ENCODE peak calls at places on chromosomes 3 and 15, in six cellular contexts. X, D, U, I, K and W are unnamed samples.

GRCh38 chr3:128875556-128876120 is 3.8 kb upstream of the ACAD9 start:
- DNase-seq in K (peak), D (no peak), X (no peak), I (no peak), U (peak), W (no peak)

GRCh38 chr3:161171113-161171512 is 50.0 kb upstream of the NMD3 start:
- DNase-seq in K (no peak), I (no peak), U (no peak), X (peak), D (peak), W (peak)

GRCh38 chr15:27438403-27439375 is 467.7 kb downstream of the GABRG3 start:
- DNase-seq in K (no peak), I (no peak), U (no peak), X (no peak), D (no peak), W (peak)

GRCh38 chr3:113019182-113020137 is 28.7 kb downstream of the GTPBP8 start:
- DNase-seq in U (peak), K (peak), X (peak), I (peak), D (peak), W (peak)

GRCh38 chr3:191963182-191963581 is 502.2 kb downstream of the PYDC2 start:
- DNase-seq in K (no peak), D (no peak), I (no peak), U (peak), X (no peak), W (no peak)

GRCh38 chr15:91853501-91853967 is at the start of gene SLCO3A1:
- DNase-seq in K (no peak), I (peak), D (peak), X (peak), U (peak), W (peak)

GRCh38 chr15:65245096-65245849 is 34.0 kb upstream of the CILP start:
- DNase-seq in D (peak), U (no peak), I (peak), X (peak), K (no peak), W (peak)

GRCh38 chr3:148729656-148730055 is 32.0 kb downstream of the AGTR1 start:
- DNase-seq in X (no peak), I (no peak), D (peak), K (no peak), U (no peak), W (peak)

GRCh38 chr15:73926191-73927002 is at the start of gene LOXL1:
- DNase-seq in U (peak), I (peak), X (peak), K (peak), D (peak), W (peak)

GRCh38 chr3:50436063-50436674 is 67.3 kb downstream of the CACNA2D2 start:
- DNase-seq in D (no peak), X (peak), K (peak), I (peak), U (peak), W (peak)

GRCh38 chr3:158768881-158769518 is 32.9 kb upstream of the MFSD1 start:
- DNase-seq in X (no peak), I (no peak), U (no peak), K (no peak), D (peak), W (peak)

GRCh38 chr3:194370753-194371152 is 1.2 kb upstream of the LRRC15 start:
- DNase-seq in X (no peak), D (no peak), I (no peak), U (no peak), K (no peak), W (no peak)

GRCh38 chr15:98599911-98600685 is 48.2 kb upstream of the IGF1R start:
- DNase-seq in K (peak), D (peak), I (no peak), X (peak), U (no peak), W (peak)

GRCh38 chr3:45939341-45939771 is 3.9 kb upstream of the CXCR6 start:
- DNase-seq in K (no peak), U (no peak), X (no peak), D (no peak), I (no peak), W (peak)

GRCh38 chr15:68187559-68187958 is 17.6 kb downstream of the CALML4 start:
- DNase-seq in D (peak), K (no peak), I (no peak), U (no peak), X (peak), W (peak)

GRCh38 chr15:91356083-91356482 is 256.0 kb downstream of the SV2B start:
- DNase-seq in K (no peak), U (no peak), I (no peak), X (no peak), D (no peak), W (no peak)

GRCh38 chr3:52043750-52044149 is 12.6 kb downstream of the DUSP7 start:
- DNase-seq in U (no peak), D (no peak), X (no peak), K (no peak), I (no peak), W (no peak)

GRCh38 chr3:127354761-127355160 is 66.9 kb upstream of the PRR20G start:
- DNase-seq in I (no peak), U (no peak), K (no peak), D (no peak), X (no peak), W (no peak)

GRCh38 chr15:39579487-39580116 is 1.3 kb upstream of the THBS1 start:
- DNase-seq in K (no peak), X (peak), U (peak), D (peak), I (peak), W (peak)

GRCh38 chr15:32722126-32722525 is 4.3 kb downstream of the GREM1 start:
- DNase-seq in K (no peak), D (no peak), I (no peak), X (no peak), U (no peak), W (no peak)

GRCh38 chr3:187103251-187103650 is 36.0 kb downstream of the RPL39L start:
- DNase-seq in X (no peak), U (no peak), K (no peak), D (no peak), I (no peak), W (no peak)

GRCh38 chr3:187104342-187104741 is 35.0 kb downstream of the RPL39L start:
- DNase-seq in U (no peak), X (no peak), I (no peak), D (no peak), K (no peak), W (no peak)

GRCh38 chr3:187098925-187099512 is 40.3 kb downstream of the RPL39L start:
- DNase-seq in K (no peak), I (no peak), X (no peak), U (no peak), D (no peak), W (no peak)

GRCh38 chr3:187102073-187102634 is 37.1 kb downstream of the RPL39L start:
- DNase-seq in X (no peak), I (no peak), K (no peak), D (no peak), U (no peak), W (no peak)

DNA sequence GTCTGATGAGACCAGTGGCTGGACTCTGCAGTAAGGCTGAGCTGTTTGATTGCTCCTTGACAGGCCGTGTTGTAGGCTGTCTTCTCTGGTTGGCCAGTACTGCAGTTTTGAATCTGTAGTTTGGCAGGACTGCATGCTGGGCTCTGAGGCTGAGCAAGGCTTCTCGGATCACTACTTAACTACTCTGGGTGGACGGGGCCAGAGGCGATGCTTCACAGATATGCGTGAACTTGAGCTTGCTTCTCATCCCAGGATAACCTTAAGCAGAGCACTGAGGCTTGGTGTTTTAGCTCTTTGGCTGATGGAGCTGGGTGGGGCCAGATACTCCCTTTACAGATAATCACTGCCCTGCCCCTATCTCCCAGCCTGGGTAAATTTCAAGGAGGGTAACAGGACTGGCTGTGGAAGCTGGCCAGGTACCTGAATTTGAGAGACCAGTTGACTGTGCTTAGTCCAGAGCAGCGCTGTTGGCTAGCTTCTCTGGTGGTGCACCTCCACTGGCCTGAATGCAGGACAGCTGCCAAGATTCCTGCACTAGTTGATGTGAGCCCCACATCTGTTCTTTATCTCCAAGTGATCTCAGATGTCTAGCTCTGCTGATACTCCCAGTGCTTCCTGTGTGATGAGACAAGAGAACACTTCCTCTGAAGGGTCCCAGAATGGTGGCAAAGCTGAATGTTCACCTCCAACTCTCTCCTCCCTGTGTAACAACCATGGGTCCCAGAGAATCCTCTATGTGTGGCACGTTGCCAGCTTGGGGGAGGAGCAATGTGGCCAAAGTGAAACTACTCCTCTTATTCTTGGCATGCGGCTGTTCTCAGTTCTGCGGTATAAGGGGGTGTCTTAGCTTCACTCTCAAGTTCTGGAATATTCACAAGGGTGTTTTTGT is 37.9 kb downstream of the RPL39L start:
- DNase-seq in I (peak), K (peak), U (no peak), X (peak), D (peak), W (peak)
- H3K4me3 ChIP-seq in I (no peak), K (peak), U (no peak), X (no peak), D (peak), W (peak)

GRCh38 chr15:57479005-57479404 is 102.7 kb downstream of the CGNL1 start:
- DNase-seq in K (no peak), I (no peak), D (no peak), X (peak), U (no peak), W (no peak)

GRCh38 chr15:57477736-57478522 is 101.6 kb downstream of the CGNL1 start:
- DNase-seq in X (peak), I (no peak), D (no peak), U (no peak), K (no peak), W (no peak)

GRCh38 chr15:57472861-57473260 is 96.6 kb downstream of the CGNL1 start:
- DNase-seq in K (no peak), U (no peak), I (no peak), D (peak), X (no peak), W (peak)

GRCh38 chr15:57481038-57481705 is 104.9 kb downstream of the CGNL1 start:
- DNase-seq in D (no peak), U (no peak), K (no peak), X (no peak), I (no peak), W (no peak)

GRCh38 chr15:57476533-57476975 is 100.2 kb downstream of the CGNL1 start:
- DNase-seq in K (no peak), D (peak), U (no peak), I (no peak), X (no peak), W (peak)
- H3K4me3 ChIP-seq in K (no peak), D (no peak), U (no peak), I (no peak), X (no peak), W (no peak)

GRCh38 chr3:63900459-63900858 is 11.7 kb downstream of the SCAANT1 start:
- DNase-seq in U (no peak), D (no peak), K (no peak), I (no peak), X (no peak), W (no peak)
- H3K4me3 ChIP-seq in U (no peak), D (no peak), K (no peak), I (no peak), X (no peak), W (no peak)

GRCh38 chr3:102511168-102511567 is 76.4 kb downstream of the ZPLD1 start:
- DNase-seq in D (no peak), K (no peak), U (no peak), X (no peak), I (no peak), W (no peak)
- H3K4me3 ChIP-seq in D (no peak), K (no peak), U (no peak), X (no peak), I (no peak), W (no peak)

DNA sequence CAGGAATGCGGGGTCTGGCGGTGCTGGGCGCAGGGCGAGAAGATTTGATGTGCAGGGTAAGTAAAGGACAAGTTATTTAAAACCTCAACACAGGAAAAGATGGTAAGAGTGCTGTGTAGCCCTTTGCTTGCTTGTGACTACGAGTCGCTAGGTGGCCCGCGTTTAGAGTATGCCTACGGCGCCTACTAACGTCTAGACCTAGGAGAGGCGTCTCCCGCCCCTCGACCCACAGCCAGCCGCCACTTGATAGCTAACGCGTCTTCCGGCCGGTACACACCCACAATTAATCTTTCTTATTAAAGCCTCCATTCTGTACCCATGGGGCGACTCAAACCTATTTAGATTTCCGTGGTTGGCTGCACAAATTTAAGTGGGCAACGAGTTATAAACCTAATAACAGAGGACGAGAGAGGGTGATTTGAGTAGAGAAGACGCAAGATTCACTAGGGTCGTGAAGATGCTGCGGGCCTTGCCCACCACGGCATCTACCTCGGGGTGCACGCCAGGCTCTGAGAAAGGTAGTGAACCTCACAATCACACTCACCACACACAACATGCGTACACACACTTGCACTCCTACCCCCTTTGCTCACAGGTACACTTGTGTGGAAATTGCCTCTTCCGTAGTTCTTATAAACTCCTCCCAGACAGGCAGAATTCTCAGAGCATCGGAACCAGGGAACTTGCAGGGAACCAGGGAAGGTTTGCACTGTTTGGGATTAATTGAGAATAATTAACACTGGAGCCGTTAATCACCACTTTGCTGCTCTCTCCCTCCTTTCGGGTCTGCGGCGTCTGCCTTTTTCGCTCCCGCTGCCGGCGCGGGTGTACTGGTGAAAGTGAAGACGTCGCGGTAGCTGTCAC is 12.1 kb downstream of the SOX2 start:
- DNase-seq in X (no peak), I (no peak), U (no peak), D (no peak), K (no peak), W (no peak)
- H3K4me3 ChIP-seq in X (no peak), I (no peak), U (no peak), D (no peak), K (no peak), W (no peak)

GRCh38 chr15:70856884-70857546 is 3.1 kb upstream of the LARP6 start:
- DNase-seq in X (peak), D (peak), K (no peak), I (no peak), U (no peak), W (peak)
- H3K4me3 ChIP-seq in X (no peak), D (peak), K (no peak), I (no peak), U (no peak), W (no peak)